ENCODE peak calls at places on chromosomes 13 and 19, in ten cellular contexts. One of them, this sample, is unnamed. For H3K4me1, the result is how much of the 10 kb centered on the place peaks cover.

GRCh38 chr19:12090807-12091206 is 26.3 kb downstream of the ZNF844 start:
- DNase-seq in Peyer's patch: peak
- DNase-seq in body of pancreas: peak
- DNase-seq in neural progenitor cell: peak
- DNase-seq in Panc1: peak
- DNase-seq in prostate gland: peak
- DNase-seq in right cardiac atrium: peak
- DNase-seq in RWPE2: no peak
- DNase-seq in fibroblast of lung: peak
- DNase-seq in aorta: peak
- DNase-seq in this sample: peak

GRCh38 chr13:41311607-41312500 is 787 bp downstream of the NAA16 start:
- DNase-seq in body of pancreas: peak
- DNase-seq in Panc1: no peak
- DNase-seq in aorta: peak
- DNase-seq in fibroblast of lung: peak
- DNase-seq in Peyer's patch: peak
- DNase-seq in RWPE2: no peak
- DNase-seq in neural progenitor cell: peak
- DNase-seq in prostate gland: peak
- DNase-seq in right cardiac atrium: peak
- DNase-seq in this sample: peak

GRCh38 chr19:29540128-29540527 is 14.3 kb downstream of the VSTM2B start:
- DNase-seq in prostate gland: no peak
- DNase-seq in neural progenitor cell: no peak
- DNase-seq in aorta: no peak
- DNase-seq in Peyer's patch: peak
- DNase-seq in RWPE2: no peak
- DNase-seq in body of pancreas: no peak
- DNase-seq in right cardiac atrium: no peak
- DNase-seq in Panc1: no peak
- DNase-seq in fibroblast of lung: no peak
- DNase-seq in this sample: no peak

GRCh38 chr13:85486663-85487062 is 312.6 kb downstream of the SLITRK6 start:
- DNase-seq in Panc1: no peak
- DNase-seq in Peyer's patch: no peak
- DNase-seq in body of pancreas: no peak
- DNase-seq in aorta: no peak
- DNase-seq in RWPE2: no peak
- DNase-seq in fibroblast of lung: peak
- DNase-seq in prostate gland: no peak
- DNase-seq in right cardiac atrium: no peak
- DNase-seq in neural progenitor cell: no peak
- DNase-seq in this sample: no peak

GRCh38 chr19:34126966-34127365 is 45.3 kb upstream of the LSM14A start:
- DNase-seq in aorta: no peak
- DNase-seq in Peyer's patch: no peak
- DNase-seq in neural progenitor cell: no peak
- DNase-seq in body of pancreas: no peak
- DNase-seq in fibroblast of lung: no peak
- DNase-seq in RWPE2: no peak
- DNase-seq in Panc1: no peak
- DNase-seq in prostate gland: no peak
- DNase-seq in right cardiac atrium: no peak
- DNase-seq in this sample: no peak

GRCh38 chr13:41039746-41040145 is 20.6 kb upstream of the ELF1 start:
- DNase-seq in RWPE2: no peak
- DNase-seq in Peyer's patch: no peak
- DNase-seq in prostate gland: no peak
- DNase-seq in fibroblast of lung: no peak
- DNase-seq in neural progenitor cell: no peak
- DNase-seq in Panc1: no peak
- DNase-seq in body of pancreas: no peak
- DNase-seq in right cardiac atrium: no peak
- DNase-seq in aorta: no peak
- DNase-seq in this sample: no peak

GRCh38 chr13:36601186-36601585 is 72.6 kb upstream of the SERTM1 start:
- DNase-seq in Panc1: no peak
- DNase-seq in body of pancreas: no peak
- DNase-seq in RWPE2: no peak
- DNase-seq in fibroblast of lung: no peak
- DNase-seq in Peyer's patch: no peak
- DNase-seq in prostate gland: no peak
- DNase-seq in aorta: no peak
- DNase-seq in right cardiac atrium: no peak
- DNase-seq in neural progenitor cell: no peak
- DNase-seq in this sample: no peak

GRCh38 chr19:2149980-2150793 is 1.2 kb downstream of the AP3D1 start:
- DNase-seq in body of pancreas: peak
- DNase-seq in RWPE2: no peak
- DNase-seq in right cardiac atrium: peak
- DNase-seq in Peyer's patch: peak
- DNase-seq in prostate gland: no peak
- DNase-seq in fibroblast of lung: peak
- DNase-seq in Panc1: no peak
- DNase-seq in neural progenitor cell: peak
- DNase-seq in aorta: no peak
- DNase-seq in this sample: peak

GRCh38 chr19:16273005-16273404 is 51.6 kb upstream of the KLF2 start:
- DNase-seq in body of pancreas: peak
- DNase-seq in Peyer's patch: no peak
- DNase-seq in prostate gland: no peak
- DNase-seq in Panc1: no peak
- DNase-seq in right cardiac atrium: peak
- DNase-seq in aorta: peak
- DNase-seq in RWPE2: no peak
- DNase-seq in fibroblast of lung: peak
- DNase-seq in neural progenitor cell: peak
- DNase-seq in this sample: no peak

GRCh38 chr19:48551437-48552302 is at the start of gene SULT2B1:
- DNase-seq in neural progenitor cell: no peak
- DNase-seq in Peyer's patch: peak
- DNase-seq in fibroblast of lung: no peak
- DNase-seq in aorta: no peak
- DNase-seq in prostate gland: peak
- DNase-seq in Panc1: no peak
- DNase-seq in body of pancreas: peak
- DNase-seq in right cardiac atrium: no peak
- DNase-seq in RWPE2: no peak
- DNase-seq in this sample: no peak

GRCh38 chr19:1384478-1385110 is 887 bp downstream of the NDUFS7 start:
- DNase-seq in right cardiac atrium: no peak
- DNase-seq in fibroblast of lung: no peak
- DNase-seq in Panc1: no peak
- DNase-seq in aorta: no peak
- DNase-seq in neural progenitor cell: no peak
- DNase-seq in Peyer's patch: no peak
- DNase-seq in body of pancreas: no peak
- DNase-seq in prostate gland: no peak
- DNase-seq in RWPE2: no peak
- DNase-seq in this sample: no peak

GRCh38 chr19:33432408-33433170 is 59.1 kb downstream of the CEBPG start:
- DNase-seq in fibroblast of lung: no peak
- DNase-seq in RWPE2: peak
- DNase-seq in neural progenitor cell: no peak
- DNase-seq in Panc1: no peak
- DNase-seq in prostate gland: no peak
- DNase-seq in Peyer's patch: peak
- DNase-seq in body of pancreas: no peak
- DNase-seq in aorta: peak
- DNase-seq in right cardiac atrium: peak
- DNase-seq in this sample: peak

GRCh38 chr19:1468274-1469199 is 10.5 kb downstream of the C19orf25 start:
- DNase-seq in body of pancreas: no peak
- DNase-seq in prostate gland: no peak
- DNase-seq in neural progenitor cell: peak
- DNase-seq in Panc1: no peak
- DNase-seq in Peyer's patch: no peak
- DNase-seq in RWPE2: no peak
- DNase-seq in aorta: no peak
- DNase-seq in right cardiac atrium: peak
- DNase-seq in fibroblast of lung: no peak
- DNase-seq in this sample: no peak

GRCh38 chr19:38685666-38686529 is 38.4 kb downstream of the ACTN4 start:
- DNase-seq in neural progenitor cell: peak
- DNase-seq in fibroblast of lung: peak
- DNase-seq in aorta: no peak
- DNase-seq in Panc1: no peak
- DNase-seq in RWPE2: no peak
- DNase-seq in right cardiac atrium: peak
- DNase-seq in body of pancreas: peak
- DNase-seq in Peyer's patch: no peak
- DNase-seq in prostate gland: no peak
- DNase-seq in this sample: no peak

GRCh38 chr19:42120276-42121010 is 11.8 kb downstream of the POU2F2 start:
- DNase-seq in Peyer's patch: no peak
- DNase-seq in prostate gland: no peak
- DNase-seq in Panc1: no peak
- DNase-seq in aorta: no peak
- DNase-seq in body of pancreas: no peak
- DNase-seq in fibroblast of lung: no peak
- DNase-seq in right cardiac atrium: no peak
- DNase-seq in RWPE2: no peak
- DNase-seq in neural progenitor cell: no peak
- DNase-seq in this sample: no peak
- H3K4me1 ChIP-seq in Peyer's patch: under half
- H3K4me1 ChIP-seq in prostate gland: under half
- H3K4me1 ChIP-seq in Panc1: under half
- H3K4me1 ChIP-seq in aorta: under half
- H3K4me1 ChIP-seq in body of pancreas: under half
- H3K4me1 ChIP-seq in fibroblast of lung: under half
- H3K4me1 ChIP-seq in right cardiac atrium: under half
- H3K4me1 ChIP-seq in RWPE2: under half
- H3K4me1 ChIP-seq in neural progenitor cell: under half
- H3K4me1 ChIP-seq in this sample: under half

DNA sequence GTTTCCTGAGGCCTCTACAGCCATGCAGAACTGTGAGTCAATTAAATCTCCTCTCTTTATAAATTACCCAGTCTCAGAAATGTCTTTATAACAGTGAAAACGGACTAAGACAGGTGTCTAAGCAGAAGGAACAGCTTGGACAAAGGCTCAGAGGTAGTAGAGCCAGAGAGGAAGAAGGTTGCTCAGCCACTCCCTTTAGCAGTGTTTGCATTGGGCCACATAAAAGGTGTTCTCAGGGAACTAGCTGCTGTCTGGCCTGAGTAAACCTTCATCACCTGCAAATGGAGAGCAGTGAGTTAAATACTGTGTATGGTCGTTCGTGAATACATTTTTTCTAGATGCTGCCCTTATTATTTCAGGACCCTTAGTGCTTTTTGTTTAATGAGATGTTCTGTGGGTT is 383.4 kb downstream of the EFNB2 start:
- DNase-seq in body of pancreas: no peak
- DNase-seq in aorta: no peak
- DNase-seq in neural progenitor cell: no peak
- DNase-seq in fibroblast of lung: no peak
- DNase-seq in prostate gland: peak
- DNase-seq in Panc1: no peak
- DNase-seq in right cardiac atrium: no peak
- DNase-seq in Peyer's patch: no peak
- DNase-seq in RWPE2: no peak
- DNase-seq in this sample: no peak
- H3K27ac ChIP-seq in body of pancreas: no peak
- H3K27ac ChIP-seq in aorta: no peak
- H3K27ac ChIP-seq in neural progenitor cell: no peak
- H3K27ac ChIP-seq in fibroblast of lung: peak
- H3K27ac ChIP-seq in prostate gland: peak
- H3K27ac ChIP-seq in Panc1: no peak
- H3K27ac ChIP-seq in right cardiac atrium: no peak
- H3K27ac ChIP-seq in Peyer's patch: no peak
- H3K27ac ChIP-seq in RWPE2: peak
- H3K27ac ChIP-seq in this sample: no peak

DNA sequence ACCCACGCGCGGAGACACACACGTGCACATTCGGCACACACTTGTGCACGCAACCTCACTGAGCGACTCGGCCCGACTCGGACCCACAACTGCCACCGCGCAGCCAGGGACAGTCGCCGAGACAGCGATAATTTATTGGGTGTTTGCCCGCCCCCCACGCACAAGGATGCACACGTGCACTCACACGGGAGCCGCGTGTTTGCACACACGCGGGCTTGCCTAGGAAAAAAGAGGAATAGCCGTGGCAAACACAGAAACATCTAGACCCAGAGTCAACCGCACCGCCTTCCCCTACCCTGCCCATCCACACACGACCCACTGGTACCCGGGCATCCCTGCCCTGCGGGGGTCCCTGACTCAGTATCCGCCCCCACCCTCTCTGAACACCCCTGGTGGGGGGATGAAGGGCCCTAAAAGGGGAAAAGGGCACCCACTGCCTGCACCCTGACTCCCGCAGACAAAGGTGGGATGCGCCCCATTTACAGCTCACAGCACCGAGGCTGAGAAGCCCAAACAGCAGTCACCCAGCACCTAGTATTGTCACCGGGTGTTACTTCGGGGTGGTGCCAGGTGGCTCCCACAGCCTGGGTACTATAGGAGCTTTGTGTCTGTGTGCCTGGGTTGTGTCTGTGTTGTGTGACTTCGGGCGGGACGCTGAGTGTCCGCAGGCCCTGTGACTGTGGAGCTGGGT is 1.0 kb upstream of the SSBP4 start:
- DNase-seq in body of pancreas: peak
- DNase-seq in prostate gland: no peak
- DNase-seq in aorta: peak
- DNase-seq in RWPE2: peak
- DNase-seq in neural progenitor cell: no peak
- DNase-seq in fibroblast of lung: no peak
- DNase-seq in Panc1: no peak
- DNase-seq in Peyer's patch: no peak
- DNase-seq in right cardiac atrium: no peak
- DNase-seq in this sample: no peak
- H3K4me1 ChIP-seq in body of pancreas: half or more
- H3K4me1 ChIP-seq in prostate gland: under half
- H3K4me1 ChIP-seq in aorta: under half
- H3K4me1 ChIP-seq in RWPE2: under half
- H3K4me1 ChIP-seq in neural progenitor cell: under half
- H3K4me1 ChIP-seq in fibroblast of lung: under half
- H3K4me1 ChIP-seq in Panc1: under half
- H3K4me1 ChIP-seq in Peyer's patch: half or more
- H3K4me1 ChIP-seq in right cardiac atrium: under half
- H3K4me1 ChIP-seq in this sample: half or more

GRCh38 chr19:46698395-46699321 is 18.3 kb downstream of the PRKD2 start:
- DNase-seq in RWPE2: no peak
- DNase-seq in Peyer's patch: no peak
- DNase-seq in body of pancreas: no peak
- DNase-seq in neural progenitor cell: no peak
- DNase-seq in aorta: no peak
- DNase-seq in Panc1: no peak
- DNase-seq in right cardiac atrium: no peak
- DNase-seq in prostate gland: no peak
- DNase-seq in fibroblast of lung: no peak
- DNase-seq in this sample: no peak
- H3K27ac ChIP-seq in RWPE2: no peak
- H3K27ac ChIP-seq in Peyer's patch: no peak
- H3K27ac ChIP-seq in body of pancreas: no peak
- H3K27ac ChIP-seq in neural progenitor cell: no peak
- H3K27ac ChIP-seq in aorta: no peak
- H3K27ac ChIP-seq in Panc1: no peak
- H3K27ac ChIP-seq in right cardiac atrium: no peak
- H3K27ac ChIP-seq in prostate gland: no peak
- H3K27ac ChIP-seq in fibroblast of lung: no peak
- H3K27ac ChIP-seq in this sample: no peak

This sample was measured in CD8-positive, alpha-beta memory T cell.